ENCODE peak calls at places on chromosomes 2 and 18, in six cellular contexts. R is sciatic nerve, I is NCI-H1105 treated with DMSO at 0.1 percent for 48 hours, D is GM03348, T is Kasumi-1, S is neural crest cell. X is an unnamed sample.

GRCh38 chr18:40355701-40356100 is 1599.3 kb upstream of the PIK3C3 start:
- DNase-seq in T (no peak), I (no peak), R (no peak), D (no peak), S (no peak), X (no peak)

GRCh38 chr18:23099621-23100020 is 35.7 kb upstream of the CABLES1 start:
- DNase-seq in D (no peak), R (no peak), T (no peak), I (no peak), S (no peak), X (no peak)

GRCh38 chr2:161104054-161104553 is 56.1 kb upstream of the TANK start:
- DNase-seq in R (no peak), D (no peak), I (no peak), S (no peak), T (no peak), X (no peak)

GRCh38 chr2:223264541-223265171 is 212.7 kb downstream of the KCNE4 start:
- DNase-seq in T (no peak), I (no peak), S (no peak), R (no peak), D (no peak), X (no peak)

GRCh38 chr2:74915743-74916142 is 42.7 kb upstream of the POLE4 start:
- DNase-seq in R (no peak), S (no peak), D (no peak), T (no peak), I (no peak), X (no peak)

GRCh38 chr18:5294113-5294617 is 1.4 kb downstream of the ZBTB14 start:
- DNase-seq in I (no peak), R (peak), D (no peak), T (peak), S (no peak), X (no peak)

GRCh38 chr2:136072616-136073015 is 45.3 kb downstream of the CXCR4 start:
- DNase-seq in S (no peak), I (no peak), D (no peak), T (no peak), R (no peak), X (no peak)

GRCh38 chr2:198374375-198375072 is 570.1 kb downstream of the PLCL1 start:
- DNase-seq in D (peak), S (peak), I (peak), T (peak), R (no peak), X (peak)